ENCODE peak calls at places on chromosome 2, in seven cellular contexts. Y is H1, O is endothelial cell of umbilical vein, J is SK-N-SH, C is K562, D is HepG2, Z is GM12878. H is an unnamed sample. For H3K36me3, the result is how much of the 10 kb centered on the place peaks cover.

GRCh38 chr2:99297990-99298389 is 3.0 kb downstream of the LYG1 start:
- DNase-seq in Y (no peak), O (no peak), J (no peak), C (no peak), D (no peak), Z (no peak), H (no peak)

GRCh38 chr2:225031599-225031998 is 10.7 kb downstream of the DOCK10 start:
- DNase-seq in Y (no peak), O (no peak), J (no peak), C (no peak), D (no peak), Z (no peak), H (no peak)

GRCh38 chr2:138274421-138275291 is 226.9 kb upstream of the SPOPL start:
- DNase-seq in Y (no peak), O (no peak), J (no peak), C (no peak), D (no peak), Z (no peak), H (peak)

GRCh38 chr2:207264310-207264709 is 98.6 kb upstream of the KLF7 start:
- DNase-seq in Y (no peak), O (no peak), J (no peak), C (no peak), D (no peak), Z (no peak), H (no peak)

GRCh38 chr2:19652811-19653210 is 249.0 kb downstream of the TTC32 start:
- DNase-seq in Y (no peak), O (no peak), J (no peak), C (no peak), D (no peak), Z (no peak), H (no peak)

GRCh38 chr2:69668598-69668997 is 25.1 kb upstream of the AAK1 start:
- DNase-seq in Y (no peak), O (no peak), J (no peak), C (no peak), D (no peak), Z (no peak), H (no peak)

GRCh38 chr2:239896075-239896474 is 129.1 kb downstream of the NDUFA10 start:
- DNase-seq in Y (no peak), O (no peak), J (no peak), C (no peak), D (no peak), Z (no peak), H (no peak)

GRCh38 chr2:74399785-74400184 is 19.7 kb upstream of the DCTN1 start:
- DNase-seq in Y (no peak), O (peak), J (peak), C (peak), D (peak), Z (no peak), H (peak)

GRCh38 chr2:196291873-196292800 is 120.8 kb upstream of the STK17B start:
- DNase-seq in Y (no peak), O (no peak), J (no peak), C (no peak), D (peak), Z (no peak), H (peak)

DNA sequence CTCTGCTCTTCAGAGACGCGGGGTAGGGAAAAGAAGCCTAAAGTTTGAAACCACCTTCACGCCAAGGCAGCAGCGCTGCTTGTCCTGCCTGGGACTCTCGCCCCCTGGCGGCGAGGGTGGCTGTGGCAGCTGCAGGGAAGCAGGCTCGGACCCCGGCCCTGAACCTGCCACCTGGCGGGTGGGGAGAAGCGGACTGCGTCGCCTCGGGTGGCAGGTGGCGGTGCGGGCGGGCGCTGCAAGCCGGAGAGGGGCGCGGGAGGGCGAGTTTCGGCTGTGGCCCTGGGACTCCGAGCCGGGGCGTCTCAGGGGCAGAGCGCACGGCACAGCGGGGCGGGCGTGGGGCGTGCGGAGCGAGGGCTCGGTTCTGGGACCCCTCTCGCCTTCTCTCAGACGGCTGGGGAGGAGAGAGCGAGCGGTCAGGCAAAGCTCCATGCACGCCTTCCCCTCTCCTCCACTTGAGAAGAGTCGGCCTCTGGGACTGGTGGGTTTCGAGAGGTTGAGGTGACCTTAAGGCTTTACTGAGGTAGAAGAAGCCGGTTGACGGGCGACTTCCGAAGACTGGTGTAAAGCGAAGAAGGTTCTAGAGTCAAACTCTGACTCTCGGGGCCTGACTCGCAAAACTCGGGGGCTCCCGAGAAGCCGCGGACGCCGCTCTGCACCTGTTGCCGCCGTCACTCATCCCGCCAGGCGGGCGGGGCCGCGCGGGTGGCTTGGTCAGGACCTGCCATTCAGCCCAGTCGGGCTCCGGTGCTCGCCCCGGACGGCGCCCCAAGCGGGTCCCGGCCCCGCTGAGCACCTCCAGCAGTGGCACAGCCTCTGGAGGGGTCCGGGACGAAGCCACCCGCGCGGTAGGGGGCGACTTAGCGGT is 1.1 kb upstream of the BOLL start:
- DNase-seq in Y (peak), O (no peak), J (peak), C (no peak), D (no peak), Z (no peak), H (no peak)
- TF ChIP-seq MAX in Y (peak), O (no peak), J (no peak), C (no peak), D (no peak), Z (no peak), H (no peak)

DNA sequence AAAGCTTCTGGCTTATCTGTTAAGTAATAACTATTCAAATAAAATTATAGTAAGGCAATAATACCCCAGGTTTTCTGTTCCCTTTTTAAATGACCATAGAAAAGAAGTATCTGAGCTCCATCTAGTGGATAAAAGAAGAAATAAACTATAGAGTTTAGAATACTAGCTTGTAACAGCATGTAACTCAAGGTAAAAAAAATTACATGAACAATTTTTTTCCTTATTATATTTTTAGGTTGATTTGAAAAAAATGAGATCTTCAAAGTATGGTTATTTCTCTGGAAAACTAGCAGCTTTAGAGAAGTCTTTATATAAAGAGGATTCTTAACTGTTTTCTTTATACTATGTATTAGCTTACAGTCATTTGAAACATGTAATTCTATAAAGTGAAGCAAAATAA is 58.1 kb downstream of the NCKAP1 start:
- DNase-seq in Y (no peak), O (peak), J (peak), C (peak), D (peak), Z (no peak), H (peak)
- H3K36me3 ChIP-seq in Y (half or more), O (under half), J (half or more), C (half or more), D (under half), Z (under half), H (under half)

DNA sequence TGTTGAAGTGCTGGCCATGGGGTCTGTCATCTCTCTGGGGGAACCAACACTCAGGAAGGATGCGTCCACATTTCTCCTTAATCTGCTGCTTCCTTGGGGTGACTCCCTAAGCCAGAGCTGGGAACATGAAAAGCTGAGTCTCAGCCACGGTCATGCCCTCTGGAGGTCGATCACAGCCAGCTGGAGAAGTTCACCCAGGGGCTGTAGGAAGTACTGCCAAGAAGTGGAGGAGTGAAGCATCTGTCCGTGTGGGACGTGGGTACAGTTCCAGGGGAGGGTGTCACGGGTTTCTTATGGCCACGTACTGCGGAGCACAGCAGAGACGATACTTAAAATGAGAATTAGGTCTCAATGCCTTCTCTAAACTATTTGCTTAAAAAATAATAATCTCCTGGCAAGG is 42.4 kb upstream of the IGFBP2 start:
- DNase-seq in Y (no peak), O (no peak), J (peak), C (no peak), D (no peak), Z (no peak), H (no peak)
- TF ChIP-seq MAX in Y (no peak), O (no peak), J (no peak), C (no peak), D (no peak), Z (no peak), H (no peak)

GRCh38 chr2:33671198-33671597 is 72.1 kb upstream of the FAM98A start:
- DNase-seq in Y (no peak), O (no peak), J (no peak), C (no peak), D (no peak), Z (no peak), H (no peak)

GRCh38 chr2:33672389-33672788 is 73.3 kb upstream of the FAM98A start:
- DNase-seq in Y (no peak), O (no peak), J (peak), C (no peak), D (no peak), Z (no peak), H (no peak)

GRCh38 chr2:33672896-33673295 is 73.8 kb upstream of the FAM98A start:
- DNase-seq in Y (no peak), O (no peak), J (peak), C (no peak), D (no peak), Z (no peak), H (no peak)

GRCh38 chr2:33673937-33674336 is 74.8 kb upstream of the FAM98A start:
- DNase-seq in Y (no peak), O (peak), J (peak), C (no peak), D (no peak), Z (no peak), H (peak)

DNA sequence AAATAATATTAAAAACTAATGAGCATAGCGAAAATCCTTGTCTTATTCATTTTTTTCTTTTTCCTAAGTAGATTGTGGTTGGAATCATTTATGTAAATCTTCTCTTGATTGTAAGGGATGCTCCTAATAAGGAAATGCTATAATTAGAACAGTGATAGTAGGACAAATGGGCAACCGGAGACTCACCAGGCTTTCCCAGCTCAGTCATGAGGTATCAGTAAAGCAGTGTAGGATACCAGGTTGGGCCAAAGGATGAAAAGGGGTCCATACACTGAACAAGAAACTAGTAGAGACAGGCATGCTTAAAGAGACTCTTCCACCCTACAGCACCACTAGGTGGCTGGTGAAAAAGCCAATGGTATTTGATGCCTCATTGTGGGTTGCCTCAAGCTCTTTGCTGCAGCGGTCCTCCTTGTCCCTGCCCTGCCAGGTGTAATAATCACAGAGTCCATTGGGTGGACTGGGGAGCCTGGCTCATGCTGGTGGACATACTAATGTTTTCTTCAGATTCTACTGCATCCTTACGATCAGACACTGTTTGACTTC is 71.4 kb upstream of the FAM98A start:
- DNase-seq in Y (no peak), O (no peak), J (no peak), C (no peak), D (no peak), Z (no peak), H (peak)
- H3K36me3 ChIP-seq in Y (under half), O (under half), J (under half), C (under half), D (under half), Z (under half), H (under half)

GRCh38 chr2:101431486-101431885 is 43.4 kb downstream of the RFX8 start:
- DNase-seq in Y (no peak), O (no peak), J (no peak), C (no peak), D (no peak), Z (no peak), H (no peak)
- TF ChIP-seq MAX in Y (no peak), O (no peak), J (no peak), C (no peak), D (no peak), Z (no peak), H (no peak)